ENCODE peak calls at places on chromosomes 4 and X, in six cellular contexts. K, F, Y, A, X and O are unnamed samples.

GRCh38 chr4:182918044-182918607 is 940 bp upstream of the DCTD start:
- DNase-seq in K (no peak), F (peak), Y (no peak), A (no peak), X (no peak), O (no peak)

GRCh38 chr4:26780524-26780923 is 80.1 kb upstream of the STIM2 start:
- DNase-seq in K (no peak), F (peak), Y (peak), A (no peak), X (no peak), O (peak)

GRCh38 chrX:150486011-150486410 is 82.4 kb upstream of the MTM1 start:
- DNase-seq in K (no peak), F (peak), Y (peak), A (peak), X (peak), O (peak)

GRCh38 chrX:150983526-150984163 is 510 bp downstream of the HMGB3 start:
- DNase-seq in K (no peak), F (no peak), Y (no peak), A (no peak), X (no peak), O (no peak)

GRCh38 chrX:49106930-49107329 is 16.6 kb downstream of the GPKOW start:
- DNase-seq in K (no peak), F (peak), Y (peak), A (peak), X (peak), O (peak)

GRCh38 chrX:116204947-116205346 is 34.4 kb downstream of the AGTR2 start:
- DNase-seq in K (no peak), F (peak), Y (peak), A (no peak), X (no peak), O (peak)

GRCh38 chr4:121758896-121759568 is 5.9 kb downstream of the SMIM43 start:
- DNase-seq in K (no peak), F (peak), Y (peak), A (no peak), X (no peak), O (peak)

GRCh38 chr4:112073201-112073600 is 72.1 kb upstream of the FAM241A start:
- DNase-seq in K (no peak), F (peak), Y (no peak), A (no peak), X (no peak), O (no peak)

GRCh38 chr4:43130228-43131021 is 237.9 kb downstream of the GRXCR1 start:
- DNase-seq in K (no peak), F (no peak), Y (no peak), A (no peak), X (no peak), O (no peak)

GRCh38 chr4:55635760-55636621 is at the start of gene NMU:
- DNase-seq in K (no peak), F (peak), Y (peak), A (peak), X (peak), O (peak)

GRCh38 chrX:112746812-112747630 is 67.3 kb upstream of the LHFPL1 start:
- DNase-seq in K (no peak), F (no peak), Y (peak), A (no peak), X (no peak), O (peak)

GRCh38 chrX:81348388-81348787 is 146.5 kb downstream of the SH3BGRL start:
- DNase-seq in K (no peak), F (no peak), Y (no peak), A (no peak), X (no peak), O (no peak)

GRCh38 chrX:153766871-153767673 is 3.0 kb downstream of the PLXNB3 start:
- DNase-seq in K (peak), F (no peak), Y (no peak), A (no peak), X (no peak), O (no peak)

GRCh38 chr4:78464265-78464664 is 87.3 kb upstream of the ANXA3 start:
- DNase-seq in K (no peak), F (peak), Y (no peak), A (no peak), X (no peak), O (no peak)

GRCh38 chr4:142440093-142440492 is 406.0 kb downstream of the INPP4B start:
- DNase-seq in K (no peak), F (no peak), Y (no peak), A (no peak), X (no peak), O (peak)

GRCh38 chr4:37673523-37674192 is 12.5 kb downstream of the RELL1 start:
- DNase-seq in K (no peak), F (no peak), Y (no peak), A (no peak), X (no peak), O (no peak)

GRCh38 chrX:53674581-53674980 is 11.9 kb downstream of the HUWE1 start:
- DNase-seq in K (no peak), F (peak), Y (peak), A (no peak), X (no peak), O (peak)

GRCh38 chrX:74450803-74451449 is 29.6 kb downstream of the SLC16A2 start:
- DNase-seq in K (peak), F (peak), Y (peak), A (no peak), X (no peak), O (peak)

GRCh38 chr4:143089291-143089690 is 95.4 kb upstream of the USP38 start:
- DNase-seq in K (no peak), F (no peak), Y (peak), A (no peak), X (no peak), O (no peak)

GRCh38 chr4:12679217-12679616 is 804.9 kb downstream of the RAB28 start:
- DNase-seq in K (no peak), F (peak), Y (peak), A (no peak), X (no peak), O (peak)

GRCh38 chr4:3241905-3242304 is 7.1 kb upstream of the MSANTD1 start:
- DNase-seq in K (no peak), F (no peak), Y (peak), A (no peak), X (no peak), O (peak)

GRCh38 chr4:17494258-17494657 is 17.6 kb downstream of the QDPR start:
- DNase-seq in K (no peak), F (peak), Y (peak), A (no peak), X (no peak), O (peak)

GRCh38 chr4:576991-577498 is 950 bp upstream of the TMEM271 start:
- DNase-seq in K (no peak), F (no peak), Y (no peak), A (no peak), X (no peak), O (no peak)

GRCh38 chrX:31280580-31280979 is 208.7 kb upstream of the FTHL17 start:
- DNase-seq in K (no peak), F (no peak), Y (no peak), A (no peak), X (no peak), O (no peak)

GRCh38 chrX:39967348-39967747 is 130.4 kb downstream of the BCOR start:
- DNase-seq in K (no peak), F (peak), Y (no peak), A (no peak), X (no peak), O (no peak)

GRCh38 chr4:7194251-7195137 is 2.2 kb downstream of the SORCS2 start:
- DNase-seq in K (peak), F (no peak), Y (peak), A (no peak), X (no peak), O (peak)

GRCh38 chr4:13872145-13872544 is 244.6 kb upstream of the BOD1L1 start:
- DNase-seq in K (no peak), F (peak), Y (no peak), A (no peak), X (no peak), O (no peak)

GRCh38 chr4:86331362-86331761 is 28.5 kb downstream of the MAPK10 start:
- DNase-seq in K (no peak), F (peak), Y (no peak), A (no peak), X (no peak), O (no peak)

GRCh38 chr4:114642173-114642780 is 43.7 kb downstream of the UGT8 start:
- DNase-seq in K (no peak), F (no peak), Y (no peak), A (no peak), X (no peak), O (no peak)

GRCh38 chrX:46333550-46333949 is 211.7 kb downstream of the ZNF674 start:
- DNase-seq in K (no peak), F (peak), Y (no peak), A (no peak), X (no peak), O (no peak)

GRCh38 chr4:55183926-55184599 is 58.7 kb upstream of the KDR start:
- DNase-seq in K (no peak), F (peak), Y (peak), A (peak), X (no peak), O (peak)

GRCh38 chrX:105700316-105700715 is 122.0 kb upstream of the NRK start:
- DNase-seq in K (no peak), F (no peak), Y (no peak), A (no peak), X (no peak), O (no peak)

GRCh38 chr4:55312491-55313101 is 33.4 kb upstream of the SRD5A3 start:
- DNase-seq in K (no peak), F (peak), Y (peak), A (peak), X (peak), O (peak)

GRCh38 chr4:77203380-77204197 is 46.6 kb downstream of the CCNG2 start:
- DNase-seq in K (no peak), F (peak), Y (peak), A (peak), X (peak), O (peak)

GRCh38 chrX:45668686-45669443 is 468.2 kb upstream of the DIPK2B start:
- DNase-seq in K (no peak), F (peak), Y (peak), A (no peak), X (no peak), O (peak)

GRCh38 chrX:108138814-108139213 is 47.2 kb downstream of the ATG4A start:
- DNase-seq in K (no peak), F (no peak), Y (no peak), A (no peak), X (no peak), O (no peak)
- TF ChIP-seq CTCF in K (no peak), F (no peak), Y (no peak), A (no peak), X (no peak), O (no peak)

GRCh38 chr4:84482564-84483563 is 16.2 kb downstream of the NKX6-1 start:
- DNase-seq in K (no peak), F (peak), Y (peak), A (no peak), X (no peak), O (peak)
- TF ChIP-seq CTCF in K (no peak), F (peak), Y (peak), A (no peak), X (peak), O (peak)

DNA sequence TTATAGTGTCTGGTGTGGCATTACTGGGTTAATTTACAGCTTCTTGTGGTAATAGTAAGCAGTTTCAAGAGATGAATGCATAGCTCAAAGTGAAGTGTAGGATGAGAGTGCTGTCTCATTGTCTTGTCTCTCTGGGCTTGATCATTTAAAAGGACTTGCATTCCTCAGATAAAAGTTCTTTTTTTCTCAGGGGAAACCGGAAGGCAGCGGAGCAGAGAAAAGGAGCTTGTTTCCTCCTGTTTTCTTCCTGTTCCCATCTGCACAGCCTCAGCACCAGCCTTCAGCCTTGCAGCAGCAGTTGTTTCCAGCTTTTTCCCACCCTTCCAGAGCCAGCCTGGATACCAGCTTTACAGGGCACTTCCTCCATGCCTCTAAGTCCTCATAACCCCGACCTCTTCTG is 61.4 kb upstream of the LGI2 start:
- DNase-seq in K (no peak), F (no peak), Y (no peak), A (no peak), X (no peak), O (peak)
- TF ChIP-seq CTCF in K (no peak), F (no peak), Y (no peak), A (no peak), X (no peak), O (no peak)

GRCh38 chr4:4867745-4868505 is 8.5 kb downstream of the MSX1 start:
- DNase-seq in K (no peak), F (no peak), Y (no peak), A (no peak), X (no peak), O (no peak)
- TF ChIP-seq CTCF in K (no peak), F (no peak), Y (no peak), A (no peak), X (no peak), O (no peak)

DNA sequence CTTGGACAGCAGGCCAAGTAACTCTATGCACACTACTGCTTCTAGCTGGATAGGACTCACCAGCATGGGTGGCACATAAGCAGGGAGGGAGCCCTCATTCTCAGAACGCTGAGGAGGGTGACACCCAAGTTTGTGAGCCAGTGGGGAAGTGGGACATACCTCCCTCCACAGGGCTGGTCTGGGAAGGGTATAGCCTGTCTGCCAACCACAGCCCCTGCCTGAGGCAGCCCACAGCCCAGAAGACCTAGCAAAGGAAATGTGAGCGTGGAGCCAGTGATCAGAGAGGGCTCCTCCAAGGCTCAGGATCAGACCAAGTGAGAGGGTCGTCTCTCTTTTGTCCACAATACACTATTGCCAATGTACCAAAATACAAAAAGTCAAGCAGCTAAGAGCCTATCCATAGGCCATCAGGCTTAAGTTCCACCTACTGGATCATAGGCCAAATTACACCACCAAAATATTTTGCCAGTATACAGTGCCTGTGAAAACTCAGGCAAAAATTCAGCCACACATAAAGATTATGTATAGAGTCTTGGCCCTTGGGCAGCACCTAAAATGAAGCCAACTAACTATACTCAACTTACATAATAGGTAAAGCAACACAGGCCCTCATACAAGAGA is 1203.1 kb downstream of the PCDH18 start:
- DNase-seq in K (no peak), F (peak), Y (no peak), A (no peak), X (no peak), O (peak)
- TF ChIP-seq CTCF in K (no peak), F (peak), Y (no peak), A (no peak), X (peak), O (peak)

GRCh38 chr4:152860057-152860456 is 76.1 kb upstream of the FHDC1 start:
- DNase-seq in K (no peak), F (no peak), Y (no peak), A (no peak), X (no peak), O (no peak)
- TF ChIP-seq CTCF in K (no peak), F (no peak), Y (no peak), A (no peak), X (no peak), O (no peak)

GRCh38 chr4:185202984-185203379 is 818 bp downstream of the CFAP97 start:
- DNase-seq in K (no peak), F (peak), Y (no peak), A (no peak), X (no peak), O (no peak)

GRCh38 chr4:185203380-185204237 is at the start of gene CFAP97:
- DNase-seq in K (peak), F (peak), Y (peak), A (peak), X (peak), O (peak)

GRCh38 chr4:185205697-185206342 is 2.0 kb upstream of the CFAP97 start:
- DNase-seq in K (no peak), F (no peak), Y (no peak), A (no peak), X (no peak), O (no peak)

GRCh38 chr4:185201983-185202962 is 1.5 kb downstream of the CFAP97 start:
- DNase-seq in K (no peak), F (no peak), Y (peak), A (no peak), X (no peak), O (peak)

GRCh38 chr4:185204238-185204910 is 574 bp upstream of the CFAP97 start:
- DNase-seq in K (no peak), F (peak), Y (no peak), A (no peak), X (no peak), O (no peak)
- TF ChIP-seq CTCF in K (no peak), F (no peak), Y (no peak), A (no peak), X (no peak), O (no peak)

DNA sequence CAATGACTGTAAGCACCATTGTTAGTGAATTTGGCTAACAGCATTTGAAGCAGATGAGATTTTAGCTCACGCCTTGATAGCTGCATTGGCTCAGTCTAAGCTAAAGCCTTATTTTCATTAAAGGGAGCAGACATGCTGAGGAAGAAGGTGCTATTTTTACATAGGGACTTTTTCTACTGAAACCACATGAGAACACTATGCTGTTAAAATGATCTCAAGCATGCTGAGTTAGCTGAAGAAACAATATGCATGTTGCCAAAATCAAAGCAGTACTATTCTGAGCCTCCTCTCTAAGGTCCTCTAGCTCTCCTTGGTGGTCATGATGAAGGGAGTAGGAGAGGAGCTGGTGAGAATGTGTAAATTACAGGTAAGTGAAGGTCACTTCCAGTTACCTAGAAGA is 134.4 kb upstream of the JADE1 start:
- DNase-seq in K (no peak), F (no peak), Y (no peak), A (no peak), X (no peak), O (no peak)
- TF ChIP-seq CTCF in K (no peak), F (no peak), Y (no peak), A (no peak), X (no peak), O (no peak)

GRCh38 chr4:23720556-23720955 is 169.3 kb downstream of the PPARGC1A start:
- DNase-seq in K (no peak), F (no peak), Y (no peak), A (no peak), X (no peak), O (no peak)

GRCh38 chr4:23718435-23718834 is 171.4 kb downstream of the PPARGC1A start:
- DNase-seq in K (no peak), F (no peak), Y (no peak), A (no peak), X (no peak), O (no peak)

DNA sequence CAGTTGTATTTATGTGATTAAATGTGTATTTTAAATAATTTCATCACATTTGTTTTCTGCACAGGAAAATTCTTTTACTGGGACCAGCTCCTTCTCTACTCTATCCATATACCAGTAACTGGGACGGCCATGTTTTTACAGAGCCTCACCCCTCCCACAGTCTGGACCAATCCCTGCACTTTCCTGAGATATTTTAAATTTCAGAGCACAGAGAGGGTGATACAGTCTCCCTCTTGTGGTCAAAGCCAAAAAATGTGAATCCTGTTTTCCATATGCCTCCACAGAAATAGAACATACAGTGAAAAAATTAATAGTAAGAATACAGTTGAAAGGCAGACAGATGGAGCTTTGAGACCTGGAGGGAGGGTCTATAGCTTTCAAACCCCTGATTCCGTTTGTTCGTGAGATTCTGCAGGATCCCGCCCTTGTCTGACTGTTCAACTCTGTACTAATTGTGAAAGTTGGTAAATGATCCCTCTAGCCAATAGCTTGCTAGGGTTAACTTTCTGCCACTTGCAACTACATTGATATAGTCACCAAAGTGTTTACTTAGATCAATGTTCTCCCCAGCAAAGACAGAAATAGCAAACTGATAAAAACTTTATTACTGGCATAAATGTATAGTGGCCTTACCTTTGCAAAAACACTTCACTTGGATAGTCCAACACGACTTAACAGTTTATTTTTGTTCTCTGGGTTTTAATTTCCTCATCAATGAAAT is 172.2 kb downstream of the PPARGC1A start:
- DNase-seq in K (no peak), F (peak), Y (peak), A (no peak), X (no peak), O (peak)
- TF ChIP-seq CTCF in K (no peak), F (peak), Y (peak), A (no peak), X (peak), O (peak)

GRCh38 chr4:52507774-52508173 is 151.3 kb downstream of the USP46 start:
- DNase-seq in K (no peak), F (no peak), Y (peak), A (no peak), X (no peak), O (no peak)
- TF ChIP-seq CTCF in K (no peak), F (no peak), Y (no peak), A (no peak), X (no peak), O (no peak)